ENCODE peak calls at places on chromosomes 7 and 10, in six cellular contexts. One of them, this sample, is unnamed.

GRCh38 chr10:132972986-132973902 is 30.9 kb upstream of the CFAP46 start:
- DNase-seq in IMR-90: no peak
- DNase-seq in GM23248: no peak
- DNase-seq in neural progenitor cell: no peak
- DNase-seq in fibroblast of lung: no peak
- DNase-seq in MM.1S: no peak
- DNase-seq in this sample: no peak

GRCh38 chr10:100614416-100614815 is 78.7 kb downstream of the HIF1AN start:
- DNase-seq in neural progenitor cell: peak; percentile 21
- DNase-seq in MM.1S: no peak
- DNase-seq in IMR-90: no peak
- DNase-seq in fibroblast of lung: no peak
- DNase-seq in GM23248: no peak
- DNase-seq in this sample: no peak

GRCh38 chr10:93406367-93407145 is 75.6 kb downstream of the MYOF start:
- DNase-seq in IMR-90: peak; percentile 34
- DNase-seq in fibroblast of lung: no peak
- DNase-seq in neural progenitor cell: no peak
- DNase-seq in MM.1S: no peak
- DNase-seq in GM23248: peak; percentile 32
- DNase-seq in this sample: no peak

GRCh38 chr10:59025981-59026730 is 150.3 kb upstream of the PHYHIPL start:
- DNase-seq in GM23248: no peak
- DNase-seq in IMR-90: no peak
- DNase-seq in MM.1S: no peak
- DNase-seq in fibroblast of lung: no peak
- DNase-seq in neural progenitor cell: no peak
- DNase-seq in this sample: no peak

GRCh38 chr7:67210567-67210966 is 213.9 kb downstream of the TYW1 start:
- DNase-seq in GM23248: no peak
- DNase-seq in IMR-90: no peak
- DNase-seq in neural progenitor cell: no peak
- DNase-seq in MM.1S: no peak
- DNase-seq in fibroblast of lung: no peak
- DNase-seq in this sample: no peak

GRCh38 chr10:13956826-13957225 is 370.1 kb downstream of the PRPF18 start:
- DNase-seq in fibroblast of lung: peak; percentile 94
- DNase-seq in MM.1S: no peak
- DNase-seq in neural progenitor cell: no peak
- DNase-seq in GM23248: peak; percentile 86
- DNase-seq in IMR-90: peak; percentile 80
- DNase-seq in this sample: no peak

GRCh38 chr10:22251751-22252285 is 34.0 kb upstream of the EBLN1 start:
- DNase-seq in fibroblast of lung: peak; percentile 59
- DNase-seq in neural progenitor cell: peak; percentile 66
- DNase-seq in GM23248: peak; percentile 78
- DNase-seq in MM.1S: peak; percentile 64
- DNase-seq in IMR-90: no peak
- DNase-seq in this sample: no peak

GRCh38 chr10:126058507-126058906 is 162.1 kb downstream of the FANK1 start:
- DNase-seq in fibroblast of lung: no peak
- DNase-seq in IMR-90: no peak
- DNase-seq in MM.1S: no peak
- DNase-seq in GM23248: no peak
- DNase-seq in neural progenitor cell: peak; percentile 48
- DNase-seq in this sample: no peak

GRCh38 chr10:36880898-36881297 is 244.5 kb upstream of the ANKRD30A start:
- DNase-seq in neural progenitor cell: peak; percentile 36
- DNase-seq in MM.1S: peak; percentile 34
- DNase-seq in IMR-90: peak; percentile 56
- DNase-seq in fibroblast of lung: peak; percentile 50
- DNase-seq in GM23248: peak; percentile 65
- DNase-seq in this sample: no peak

GRCh38 chr10:132139526-132139925 is 47.2 kb upstream of the DPYSL4 start:
- DNase-seq in GM23248: no peak
- DNase-seq in IMR-90: no peak
- DNase-seq in MM.1S: no peak
- DNase-seq in fibroblast of lung: no peak
- DNase-seq in neural progenitor cell: no peak
- DNase-seq in this sample: no peak

GRCh38 chr7:73717991-73718405 is 1.5 kb downstream of the STX1A start:
- DNase-seq in neural progenitor cell: no peak
- DNase-seq in MM.1S: no peak
- DNase-seq in fibroblast of lung: peak; percentile 64
- DNase-seq in GM23248: peak; percentile 96
- DNase-seq in IMR-90: peak; percentile 93
- DNase-seq in this sample: peak; percentile 73

GRCh38 chr10:46028584-46029570 is 1.5 kb downstream of the NCOA4 start:
- DNase-seq in MM.1S: peak; percentile 66
- DNase-seq in GM23248: peak; percentile 85
- DNase-seq in IMR-90: peak; percentile 81
- DNase-seq in neural progenitor cell: peak; percentile 60
- DNase-seq in fibroblast of lung: peak; percentile 82
- DNase-seq in this sample: peak; percentile 53

GRCh38 chr7:155270876-155271275 is 26.8 kb upstream of the INSIG1 start:
- DNase-seq in GM23248: no peak
- DNase-seq in fibroblast of lung: no peak
- DNase-seq in MM.1S: no peak
- DNase-seq in IMR-90: no peak
- DNase-seq in neural progenitor cell: no peak
- DNase-seq in this sample: no peak

GRCh38 chr7:45003789-45004188 is 3.8 kb downstream of the CCM2 start:
- DNase-seq in MM.1S: no peak
- DNase-seq in fibroblast of lung: no peak
- DNase-seq in GM23248: no peak
- DNase-seq in IMR-90: no peak
- DNase-seq in neural progenitor cell: no peak
- DNase-seq in this sample: no peak

GRCh38 chr7:1144269-1144771 is 15.7 kb downstream of the ZFAND2A start:
- DNase-seq in MM.1S: no peak
- DNase-seq in fibroblast of lung: peak; percentile 23
- DNase-seq in GM23248: peak; percentile 43
- DNase-seq in neural progenitor cell: peak; percentile 46
- DNase-seq in IMR-90: no peak
- DNase-seq in this sample: no peak

GRCh38 chr7:68030530-68030929 is 1033.9 kb downstream of the TYW1 start:
- DNase-seq in MM.1S: no peak
- DNase-seq in fibroblast of lung: no peak
- DNase-seq in neural progenitor cell: no peak
- DNase-seq in GM23248: no peak
- DNase-seq in IMR-90: no peak
- DNase-seq in this sample: no peak

GRCh38 chr7:148865283-148865682 is 18.8 kb downstream of the EZH2 start:
- DNase-seq in MM.1S: no peak
- DNase-seq in GM23248: no peak
- DNase-seq in neural progenitor cell: no peak
- DNase-seq in fibroblast of lung: no peak
- DNase-seq in IMR-90: no peak
- DNase-seq in this sample: no peak

DNA sequence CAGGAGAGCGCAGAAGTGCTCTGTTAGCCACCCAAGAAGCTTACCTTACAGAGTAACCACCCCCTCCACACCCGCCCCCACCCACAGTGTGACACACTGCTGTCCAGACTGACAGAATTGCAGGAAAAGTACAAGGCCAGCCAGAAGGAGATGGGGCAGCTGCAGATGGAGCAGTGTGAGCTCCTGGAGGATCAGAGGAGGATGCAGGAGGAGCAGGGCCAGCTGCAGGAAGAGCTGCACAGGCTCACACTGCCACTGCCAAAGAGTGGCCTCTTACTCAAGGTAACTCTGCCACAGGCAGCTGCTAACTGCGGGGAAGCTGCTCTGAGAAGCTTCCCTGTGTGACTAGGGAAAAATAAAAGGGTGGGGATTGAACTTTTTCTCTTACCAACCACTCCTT is 17.6 kb downstream of the CCDC136 start:
- DNase-seq in MM.1S: no peak
- DNase-seq in IMR-90: no peak
- DNase-seq in GM23248: no peak
- DNase-seq in neural progenitor cell: no peak
- DNase-seq in fibroblast of lung: no peak
- DNase-seq in this sample: no peak
- H3K36me3 ChIP-seq in MM.1S: no peaks in the 10 kb centered on the region
- H3K36me3 ChIP-seq in IMR-90: peaks cover 30% of the 10 kb centered on the region
- H3K36me3 ChIP-seq in GM23248: peaks cover 9% of the 10 kb centered on the region
- H3K36me3 ChIP-seq in neural progenitor cell: no peaks in the 10 kb centered on the region
- H3K36me3 ChIP-seq in fibroblast of lung: peaks cover 10% of the 10 kb centered on the region
- H3K36me3 ChIP-seq in this sample: peaks cover 36% of the 10 kb centered on the region

GRCh38 chr7:70856889-70857511 is 274.9 kb upstream of the GALNT17 start:
- DNase-seq in IMR-90: peak; percentile 33
- DNase-seq in neural progenitor cell: peak; percentile 87
- DNase-seq in MM.1S: peak; percentile 43
- DNase-seq in GM23248: peak; percentile 56
- DNase-seq in fibroblast of lung: peak; percentile 59
- DNase-seq in this sample: peak; percentile 72
- H3K4me3 ChIP-seq in IMR-90: no peak overlapping the region
- H3K4me3 ChIP-seq in neural progenitor cell: no peak overlapping the region
- H3K4me3 ChIP-seq in MM.1S: no peak overlapping the region
- H3K4me3 ChIP-seq in GM23248: no peak overlapping the region
- H3K4me3 ChIP-seq in fibroblast of lung: no peak overlapping the region
- H3K4me3 ChIP-seq in this sample: no peak overlapping the region

GRCh38 chr10:71281646-71282322 is 37.3 kb upstream of the SLC29A3 start:
- DNase-seq in MM.1S: no peak
- DNase-seq in GM23248: no peak
- DNase-seq in neural progenitor cell: no peak
- DNase-seq in fibroblast of lung: no peak
- DNase-seq in IMR-90: no peak
- DNase-seq in this sample: no peak
- H3K9ac ChIP-seq in MM.1S: no peak overlapping the region
- H3K9ac ChIP-seq in GM23248: no peak overlapping the region
- H3K9ac ChIP-seq in neural progenitor cell: no peak overlapping the region
- H3K9ac ChIP-seq in fibroblast of lung: no peak overlapping the region
- H3K9ac ChIP-seq in IMR-90: no peak overlapping the region
- H3K9ac ChIP-seq in this sample: no peak overlapping the region

GRCh38 chr7:5354460-5355279 is 69.0 kb downstream of the TNRC18 start:
- DNase-seq in GM23248: peak; percentile 93
- DNase-seq in IMR-90: peak; percentile 43
- DNase-seq in MM.1S: peak; percentile 21
- DNase-seq in neural progenitor cell: no peak
- DNase-seq in fibroblast of lung: no peak
- DNase-seq in this sample: no peak
- H3K36me3 ChIP-seq in GM23248: peaks cover 23% of the 10 kb centered on the region
- H3K36me3 ChIP-seq in IMR-90: peaks cover 81% of the 10 kb centered on the region
- H3K36me3 ChIP-seq in MM.1S: peaks cover 6% of the 10 kb centered on the region
- H3K36me3 ChIP-seq in neural progenitor cell: no peaks in the 10 kb centered on the region
- H3K36me3 ChIP-seq in fibroblast of lung: peaks cover 20% of the 10 kb centered on the region
- H3K36me3 ChIP-seq in this sample: peaks cover 88% of the 10 kb centered on the region

This sample was measured in DND-41.